ENCODE peak calls at places on chromosomes 16 and 17, in nine cellular contexts. I is putamen; M is stimulated activated CD4-positive, alpha-beta T cell treated with anti-CD3 and anti-CD28 coated beads, TNF-alpha, amount 100 ng/mL, for 1 hour; C is NCI-H2171 treated with DMSO at 0.1 percent for 48 hours; S is kidney; U is NCI-H774; O is fibroblast of pulmonary artery; X is stimulated activated CD8-positive, alpha-beta memory T cell treated with anti-CD3 and anti-CD28 coated beads, Interleukin-15, amount 100 ng/mL, for 1 hour; H is AG09319. V is an unnamed sample.

GRCh38 chr16:3036726-3037315 is at the start of gene BICDL2:
- DNase-seq in I (no peak), M (no peak), C (no peak), S (peak; percentile 79), U (no peak), O (no peak), X (no peak), H (no peak), V (no peak)

GRCh38 chr17:50806141-50806643 is 29.2 kb upstream of the WFIKKN2 start:
- DNase-seq in I (no peak), M (no peak), C (no peak), S (no peak), U (peak; percentile 15), O (peak; percentile 23), X (no peak), H (no peak), V (no peak)

GRCh38 chr16:4316732-4317461 is 1.0 kb downstream of the GLIS2 start:
- DNase-seq in I (peak; percentile 67), M (no peak), C (peak; percentile 20), S (peak; percentile 92), U (peak; percentile 60), O (no peak), X (no peak), H (no peak), V (no peak)

GRCh38 chr16:68344252-68344651 is 33.4 kb downstream of the PRMT7 start:
- DNase-seq in I (no peak), M (no peak), C (no peak), S (peak; percentile 26), U (no peak), O (no peak), X (no peak), H (no peak), V (no peak)

GRCh38 chr17:29113334-29113733 is 66.9 kb downstream of the MYO18A start:
- DNase-seq in I (no peak), M (no peak), C (peak; percentile 51), S (no peak), U (no peak), O (no peak), X (no peak), H (no peak), V (no peak)

GRCh38 chr16:2465653-2466415 is 5.3 kb upstream of the NTN3 start:
- DNase-seq in I (no peak), M (no peak), C (peak; percentile 25), S (no peak), U (no peak), O (no peak), X (no peak), H (no peak), V (no peak)

GRCh38 chr17:35244345-35245195 is 1.7 kb downstream of the SLFN5 start:
- DNase-seq in I (peak; percentile 7), M (peak; percentile 47), C (no peak), S (peak; percentile 90), U (no peak), O (peak; percentile 82), X (peak; percentile 56), H (peak; percentile 83), V (peak; percentile 76)

GRCh38 chr17:6596076-6596475 is 39.7 kb upstream of the PITPNM3 start:
- DNase-seq in I (no peak), M (no peak), C (no peak), S (no peak), U (no peak), O (no peak), X (no peak), H (no peak), V (no peak)

GRCh38 chr17:13728751-13729150 is 127.0 kb upstream of the HS3ST3A1 start:
- DNase-seq in I (no peak), M (no peak), C (no peak), S (no peak), U (no peak), O (no peak), X (no peak), H (no peak), V (no peak)

GRCh38 chr17:28381141-28381825 is 9.8 kb downstream of the SARM1 start:
- DNase-seq in I (no peak), M (no peak), C (no peak), S (no peak), U (no peak), O (no peak), X (no peak), H (no peak), V (no peak)

GRCh38 chr16:35411156-35411555 is 1951.7 kb downstream of the TP53TG3F start:
- DNase-seq in I (no peak), M (no peak), C (no peak), S (no peak), U (no peak), O (no peak), X (no peak), H (no peak), V (no peak)

V was measured in GM04504.